ENCODE peak calls at places on chromosomes 5 and 9, in four cellular contexts. Z, F, Y and T are unnamed samples.

GRCh38 chr9:114317665-114318357 is 5.1 kb upstream of the ORM1 start:
- DNase-seq in F (no peak), Z (no peak), Y (no peak), T (no peak)

GRCh38 chr5:151825445-151825844 is 53.7 kb downstream of the G3BP1 start:
- DNase-seq in Y (peak), F (peak), Z (peak), T (peak)

GRCh38 chr5:6545036-6545693 is 87.7 kb downstream of the NSUN2 start:
- DNase-seq in F (no peak), Y (no peak), Z (no peak), T (no peak)

GRCh38 chr5:138967806-138968448 is 92.8 kb upstream of the LRRTM2 start:
- DNase-seq in F (no peak), Y (no peak), Z (no peak), T (no peak)

GRCh38 chr5:23289162-23289561 is 218.2 kb upstream of the PRDM9 start:
- DNase-seq in Z (no peak), Y (no peak), F (no peak), T (no peak)

GRCh38 chr5:87147441-87147840 is 120.2 kb upstream of the RASA1 start:
- DNase-seq in Y (no peak), Z (no peak), F (no peak), T (no peak)

GRCh38 chr5:74622944-74623343 is 17.6 kb downstream of the ENC1 start:
- DNase-seq in Z (no peak), Y (no peak), F (no peak), T (no peak)

GRCh38 chr9:114357911-114358328 is 28.3 kb downstream of the ORM2 start:
- DNase-seq in Z (no peak), Y (no peak), F (no peak), T (no peak)

GRCh38 chr5:138722518-138722917 is 30.7 kb upstream of the CTNNA1 start:
- DNase-seq in Y (no peak), F (peak), Z (no peak), T (no peak)

GRCh38 chr9:34585946-34586705 is 3.4 kb downstream of the CNTFR start:
- DNase-seq in F (no peak), Y (no peak), Z (no peak), T (no peak)

GRCh38 chr5:129051283-129051682 is 43.3 kb upstream of the ISOC1 start:
- DNase-seq in Y (no peak), F (no peak), Z (no peak), T (no peak)

GRCh38 chr5:1552469-1553255 is 28.9 kb upstream of the LPCAT1 start:
- DNase-seq in F (no peak), Z (peak), Y (no peak), T (no peak)

GRCh38 chr5:149675467-149676201 is 54.5 kb upstream of the PPARGC1B start:
- DNase-seq in Y (no peak), Z (no peak), F (no peak), T (no peak)

GRCh38 chr5:38944282-38944681 is 98.5 kb downstream of the OSMR start:
- DNase-seq in Z (no peak), F (no peak), Y (no peak), T (no peak)

GRCh38 chr5:110398951-110399350 is 327.5 kb downstream of the TMEM232 start:
- DNase-seq in F (no peak), Z (no peak), Y (no peak), T (no peak)

GRCh38 chr9:134454386-134454978 is 128.2 kb downstream of the RXRA start:
- DNase-seq in Z (no peak), F (no peak), Y (no peak), T (no peak)

GRCh38 chr5:72210913-72211670 is 103.8 kb downstream of the MAP1B start:
- DNase-seq in Y (no peak), F (no peak), Z (no peak), T (no peak)

GRCh38 chr5:175059687-175060194 is 335.4 kb downstream of the MSX2 start:
- DNase-seq in Y (no peak), Z (peak), F (peak), T (no peak)

GRCh38 chr5:80654391-80655230 is at the start of the genes DHFR and MSH3:
- DNase-seq in F (peak), Y (peak), Z (peak), T (peak)

GRCh38 chr5:93601053-93601429 is 18.0 kb downstream of the NR2F1 start:
- DNase-seq in F (no peak), Y (no peak), Z (no peak), T (no peak)

GRCh38 chr9:93667006-93667405 is 90.6 kb downstream of the PHF2 start:
- DNase-seq in F (no peak), Z (no peak), Y (no peak), T (no peak)

GRCh38 chr5:132466453-132467291 is 23.9 kb downstream of the IRF1 start:
- DNase-seq in Y (no peak), Z (no peak), F (no peak), T (no peak)

GRCh38 chr9:134835455-134835854 is 45.2 kb upstream of the FCN2 start:
- DNase-seq in Z (no peak), Y (no peak), F (no peak), T (no peak)

GRCh38 chr9:74942801-74943200 is 9.9 kb downstream of the C9orf40 start:
- DNase-seq in Y (no peak), Z (no peak), F (no peak), T (no peak)

GRCh38 chr5:160181965-160182622 is 47.2 kb upstream of the FABP6 start:
- DNase-seq in Z (no peak), F (no peak), Y (no peak), T (no peak)

GRCh38 chr5:180860273-180860886 is 696 bp downstream of the ZFP62 start:
- DNase-seq in Y (peak), F (peak), Z (no peak), T (peak)

GRCh38 chr9:117815315-117815714 is 111.1 kb downstream of the TLR4 start:
- DNase-seq in Z (no peak), F (no peak), Y (no peak), T (no peak)

GRCh38 chr9:127450170-127450830 is 906 bp downstream of the RPL12 start:
- DNase-seq in Y (no peak), Z (no peak), F (peak), T (no peak)

GRCh38 chr5:147904110-147904509 is 2.2 kb downstream of the C5orf46 start:
- DNase-seq in Z (no peak), Y (no peak), F (no peak), T (no peak)

GRCh38 chr5:177429248-177430045 is 3.0 kb downstream of the GRK6 start:
- DNase-seq in Y (peak), F (no peak), Z (no peak), T (no peak)

GRCh38 chr9:3173374-3173773 is 329.5 kb upstream of the PUM3 start:
- DNase-seq in Y (no peak), F (no peak), Z (no peak), T (no peak)

GRCh38 chr9:107175039-107175438 is 108.0 kb upstream of the RAD23B start:
- DNase-seq in Y (no peak), F (no peak), Z (no peak), T (no peak)

GRCh38 chr9:104743377-104743985 is 4.0 kb upstream of the NIPSNAP3A start:
- DNase-seq in Z (no peak), Y (peak), F (peak), T (no peak)

GRCh38 chr5:15612915-15613635 is 113.1 kb downstream of the FBXL7 start:
- DNase-seq in Z (no peak), Y (no peak), F (no peak), T (no peak)

GRCh38 chr5:32302822-32303754 is 9.7 kb downstream of the MTMR12 start:
- DNase-seq in Y (no peak), Z (no peak), F (no peak), T (no peak)

GRCh38 chr5:24642022-24642421 is 2.8 kb downstream of the CDH10 start:
- DNase-seq in Y (no peak), Z (no peak), F (peak), T (no peak)

GRCh38 chr5:33850100-33850594 is 41.6 kb downstream of the ADAMTS12 start:
- DNase-seq in Z (no peak), Y (no peak), F (no peak), T (peak)

GRCh38 chr5:1732955-1733354 is 66.7 kb downstream of the MRPL36 start:
- DNase-seq in Y (no peak), F (no peak), Z (no peak), T (no peak)